ENCODE peak calls at places on chromosomes 11 and 22, in four cellular contexts. Y is astrocyte of the spinal cord, W is coronary artery, N is testis. T is an unnamed sample.

GRCh38 chr11:12506502-12506921 is 129.1 kb downstream of the PARVA start:
- DNase-seq in Y (peak; percentile 49), W (no peak), N (no peak), T (no peak)

GRCh38 chr11:44734982-44735381 is 8.2 kb downstream of the TSPAN18 start:
- DNase-seq in Y (no peak), W (no peak), N (no peak), T (no peak)

GRCh38 chr11:65879622-65880021 is at the start of gene CTSW:
- DNase-seq in Y (no peak), W (no peak), N (no peak), T (no peak)

GRCh38 chr11:62560566-62561103 is 13.1 kb downstream of the EEF1G start:
- DNase-seq in Y (peak; percentile 97), W (peak; percentile 96), N (peak; percentile 86), T (peak; percentile 83)

GRCh38 chr22:40180403-40180802 is 2.7 kb downstream of the TNRC6B start:
- DNase-seq in Y (no peak), W (no peak), N (no peak), T (no peak)

GRCh38 chr11:45482331-45482730 is 183.1 kb downstream of the CHST1 start:
- DNase-seq in Y (no peak), W (peak; percentile 59), N (no peak), T (no peak)

GRCh38 chr11:64359712-64360402 is 895 bp downstream of the RPS6KA4 start:
- DNase-seq in Y (no peak), W (no peak), N (no peak), T (no peak)

GRCh38 chr22:40203568-40203967 is 25.8 kb downstream of the TNRC6B start:
- DNase-seq in Y (no peak), W (no peak), N (no peak), T (no peak)

GRCh38 chr22:29581799-29582198 is 886 bp upstream of the NIPSNAP1 start:
- DNase-seq in Y (no peak), W (no peak), N (no peak), T (no peak)

GRCh38 chr11:18927550-18928322 is 11.5 kb downstream of the MRGPRX1 start:
- DNase-seq in Y (no peak), W (no peak), N (no peak), T (no peak)

GRCh38 chr22:50460942-50461341 is 13.9 kb downstream of the SBF1 start:
- DNase-seq in Y (no peak), W (no peak), N (no peak), T (no peak)

GRCh38 chr22:44182591-44183588 is 2.2 kb downstream of the PARVG start:
- DNase-seq in Y (no peak), W (no peak), N (peak; percentile 40), T (no peak)

GRCh38 chr11:61732705-61733104 is 19.7 kb upstream of the MYRF start:
- DNase-seq in Y (no peak), W (no peak), N (no peak), T (no peak)

GRCh38 chr11:123537726-123538125 is 107.7 kb downstream of the GRAMD1B start:
- DNase-seq in Y (no peak), W (no peak), N (no peak), T (no peak)

GRCh38 chr11:64916040-64916847 is 765 bp downstream of the ATG2A start:
- DNase-seq in Y (no peak), W (no peak), N (peak; percentile 54), T (peak; percentile 37)

GRCh38 chr11:73510877-73511276 is 87.0 kb downstream of the FAM168A start:
- DNase-seq in Y (no peak), W (no peak), N (no peak), T (no peak)

GRCh38 chr11:1450958-1451710 is 35.4 kb downstream of the MOB2 start:
- DNase-seq in Y (no peak), W (no peak), N (no peak), T (peak; percentile 31)

GRCh38 chr22:37316875-37317371 is 34.6 kb downstream of the CYTH4 start:
- DNase-seq in Y (peak; percentile 86), W (no peak), N (peak; percentile 82), T (peak; percentile 85)

GRCh38 chr11:3942956-3943497 is 87.6 kb downstream of the STIM1 start:
- DNase-seq in Y (no peak), W (no peak), N (no peak), T (no peak)

GRCh38 chr22:49663823-49664222 is 163.8 kb downstream of the BRD1 start:
- DNase-seq in Y (no peak), W (peak; percentile 68), N (no peak), T (no peak)

GRCh38 chr11:85810871-85811611 is at the start of gene SYTL2:
- DNase-seq in Y (peak; percentile 50), W (peak; percentile 78), N (peak; percentile 62), T (peak; percentile 64)

GRCh38 chr11:64298966-64299846 is 952 bp upstream of the CATSPERZ start:
- DNase-seq in Y (no peak), W (no peak), N (peak; percentile 79), T (no peak)

GRCh38 chr11:128318856-128319474 is 268.4 kb downstream of the ETS1 start:
- DNase-seq in Y (peak; percentile 24), W (no peak), N (no peak), T (no peak)

GRCh38 chr11:111427471-111427912 is 48.4 kb upstream of the POU2AF1 start:
- DNase-seq in Y (no peak), W (no peak), N (no peak), T (no peak)

GRCh38 chr22:33829549-33830280 is 90.6 kb downstream of the LARGE1 start:
- DNase-seq in Y (no peak), W (no peak), N (no peak), T (no peak)

GRCh38 chr11:121372671-121373429 is 79.3 kb upstream of the SORL1 start:
- DNase-seq in Y (no peak), W (no peak), N (no peak), T (no peak)

GRCh38 chr11:117720061-117720511 is 76.9 kb downstream of the DSCAML1 start:
- DNase-seq in Y (no peak), W (no peak), N (no peak), T (no peak)
- TF ChIP-seq CTCF in Y (no peak), W (no peak), N (no peak), T (no peak)

GRCh38 chr11:131579932-131580387 is 209.5 kb downstream of the NTM start:
- DNase-seq in Y (peak; percentile 56), W (no peak), N (peak; percentile 68), T (peak; percentile 65)
- TF ChIP-seq CTCF in Y (peak; percentile 84), W (no peak), N (no peak), T (peak; percentile 63)

DNA sequence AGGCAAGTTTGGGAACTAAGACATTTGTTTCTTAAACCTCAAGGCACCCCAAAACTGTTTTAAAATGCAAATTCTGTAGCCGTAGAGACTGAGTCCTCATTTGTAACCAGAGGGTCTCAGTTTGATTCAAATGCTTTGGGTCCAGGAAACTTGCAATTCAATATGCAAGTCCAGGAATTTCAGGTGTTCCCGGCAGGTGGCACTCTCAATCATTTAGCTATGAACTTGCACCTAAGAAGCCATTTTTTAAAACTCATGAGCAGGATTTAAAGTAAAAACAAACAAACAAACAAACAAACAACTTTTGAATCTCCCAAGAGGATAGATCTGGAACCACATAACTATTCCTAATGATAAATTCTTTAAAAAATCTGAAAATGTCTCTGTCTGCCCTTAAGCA is 8.7 kb upstream of the ABTB2 start:
- DNase-seq in Y (no peak), W (no peak), N (no peak), T (no peak)
- TF ChIP-seq CTCF in Y (no peak), W (no peak), N (no peak), T (no peak)

GRCh38 chr11:2927851-2928604 is 1.2 kb downstream of the PHLDA2 start:
- DNase-seq in Y (peak; percentile 54), W (no peak), N (no peak), T (no peak)
- TF ChIP-seq CTCF in Y (no peak), W (no peak), N (no peak), T (no peak)

DNA sequence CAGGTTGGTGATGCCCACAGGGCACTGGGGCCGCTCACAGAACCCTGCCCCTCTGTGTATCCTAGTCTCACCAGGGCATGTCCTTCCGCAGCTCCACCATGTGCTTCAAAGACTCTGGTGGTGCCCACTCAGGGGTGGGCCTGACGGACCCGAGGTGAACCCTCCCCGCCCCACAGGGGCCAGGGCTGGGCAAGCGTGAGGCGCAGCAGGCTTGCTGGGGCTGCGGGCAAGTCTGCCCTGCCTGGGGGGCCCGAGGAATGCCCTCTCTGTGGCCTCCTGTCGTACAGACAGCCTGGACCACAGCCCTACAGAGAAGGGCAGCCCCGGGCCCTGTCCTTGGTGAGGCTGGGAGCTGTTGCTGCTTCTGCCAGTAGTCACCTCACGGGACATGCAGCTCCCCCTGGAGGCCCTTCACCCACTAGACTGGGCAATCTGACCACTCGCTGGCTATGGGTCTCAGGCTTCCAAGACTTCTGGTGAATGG is 40.2 kb downstream of the TBX1 start:
- DNase-seq in Y (peak; percentile 26), W (no peak), N (peak; percentile 27), T (peak; percentile 70)
- TF ChIP-seq CTCF in Y (peak; percentile 57), W (no peak), N (no peak), T (peak; percentile 27)

GRCh38 chr11:35304393-35304790 is 115.0 kb downstream of the SLC1A2 start:
- DNase-seq in Y (peak; percentile 74), W (no peak), N (no peak), T (no peak)

GRCh38 chr11:35303596-35304392 is 115.6 kb downstream of the SLC1A2 start:
- DNase-seq in Y (peak; percentile 44), W (peak; percentile 85), N (peak; percentile 52), T (no peak)

GRCh38 chr11:35307221-35307621 is 112.1 kb downstream of the SLC1A2 start:
- DNase-seq in Y (no peak), W (no peak), N (no peak), T (no peak)

GRCh38 chr11:35304900-35305299 is 114.5 kb downstream of the SLC1A2 start:
- DNase-seq in Y (no peak), W (no peak), N (no peak), T (no peak)

DNA sequence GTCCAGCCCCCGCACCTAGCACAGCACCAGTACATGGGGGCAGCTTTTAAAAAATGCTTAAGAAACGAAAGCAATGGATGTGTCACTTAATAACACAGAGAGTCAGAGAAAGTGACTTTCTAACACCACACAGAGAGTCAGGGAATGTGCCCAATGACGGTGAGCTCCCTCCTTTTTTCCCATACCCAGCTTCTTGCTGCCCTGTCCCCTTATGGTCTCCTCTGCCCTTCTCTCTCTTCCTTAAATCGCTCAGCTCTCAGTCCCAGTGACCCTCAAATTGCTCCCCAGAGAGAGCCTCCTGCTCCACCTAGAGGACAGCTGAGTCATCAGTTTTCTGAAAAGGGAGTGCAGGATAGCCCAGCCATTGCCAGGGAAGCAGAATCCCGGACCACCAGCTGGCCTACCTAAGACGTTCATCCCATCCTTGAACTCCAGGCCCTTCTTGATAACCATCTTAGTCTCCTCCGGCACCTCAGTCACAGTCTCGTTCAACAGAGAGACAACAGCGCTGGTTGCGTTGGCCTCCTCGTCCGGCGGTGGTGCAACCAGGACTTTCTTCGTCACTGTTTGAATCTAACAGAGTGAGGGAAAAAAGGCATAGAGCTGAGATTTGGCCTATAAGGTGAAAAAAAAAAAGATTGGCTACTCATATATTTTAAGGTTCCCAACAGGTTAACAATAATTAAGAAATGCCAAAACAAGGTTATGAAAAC is 113.5 kb downstream of the SLC1A2 start:
- DNase-seq in Y (peak; percentile 65), W (no peak), N (no peak), T (peak; percentile 57)
- TF ChIP-seq CTCF in Y (peak; percentile 73), W (no peak), N (no peak), T (peak; percentile 32)